ENCODE peak calls at places on chromosome 21, in five cellular contexts. One of them, this sample, is unnamed.

GRCh38 chr21:28714795-28715464 is 277.7 kb downstream of the LTN1 start:
- DNase-seq in BJ: peak; percentile 76
- DNase-seq in stimulated activated CD4-positive, alpha-beta T cell treated with anti-CD3 and anti-CD28 coated beads, Interleukin-4, amount 100 ng/mL, for 48 hours: no peak
- DNase-seq in cerebellum: no peak
- DNase-seq in AG08395: no peak
- DNase-seq in this sample: peak; percentile 44

GRCh38 chr21:33441489-33442477 is 38.0 kb downstream of the TMEM50B start:
- DNase-seq in BJ: peak; percentile 53
- DNase-seq in stimulated activated CD4-positive, alpha-beta T cell treated with anti-CD3 and anti-CD28 coated beads, Interleukin-4, amount 100 ng/mL, for 48 hours: no peak
- DNase-seq in cerebellum: no peak
- DNase-seq in AG08395: peak; percentile 75
- DNase-seq in this sample: no peak

GRCh38 chr21:41752231-41752681 is 14.6 kb downstream of the RIPK4 start:
- DNase-seq in BJ: peak; percentile 55
- DNase-seq in stimulated activated CD4-positive, alpha-beta T cell treated with anti-CD3 and anti-CD28 coated beads, Interleukin-4, amount 100 ng/mL, for 48 hours: no peak
- DNase-seq in cerebellum: no peak
- DNase-seq in AG08395: peak; percentile 90
- DNase-seq in this sample: no peak

GRCh38 chr21:41666641-41667051 is 100.2 kb downstream of the RIPK4 start:
- DNase-seq in BJ: no peak
- DNase-seq in stimulated activated CD4-positive, alpha-beta T cell treated with anti-CD3 and anti-CD28 coated beads, Interleukin-4, amount 100 ng/mL, for 48 hours: no peak
- DNase-seq in cerebellum: no peak
- DNase-seq in AG08395: no peak
- DNase-seq in this sample: no peak

GRCh38 chr21:15809818-15810217 is 80.0 kb downstream of the USP25 start:
- DNase-seq in BJ: no peak
- DNase-seq in stimulated activated CD4-positive, alpha-beta T cell treated with anti-CD3 and anti-CD28 coated beads, Interleukin-4, amount 100 ng/mL, for 48 hours: no peak
- DNase-seq in cerebellum: no peak
- DNase-seq in AG08395: no peak
- DNase-seq in this sample: no peak

GRCh38 chr21:45363921-45364463 is 41.0 kb upstream of the COL18A1 start:
- DNase-seq in BJ: peak; percentile 97
- DNase-seq in stimulated activated CD4-positive, alpha-beta T cell treated with anti-CD3 and anti-CD28 coated beads, Interleukin-4, amount 100 ng/mL, for 48 hours: peak; percentile 32
- DNase-seq in cerebellum: peak; percentile 54
- DNase-seq in AG08395: peak; percentile 95
- DNase-seq in this sample: peak; percentile 94

GRCh38 chr21:35382696-35383095 is 333.6 kb upstream of the RUNX1 start:
- DNase-seq in BJ: no peak
- DNase-seq in stimulated activated CD4-positive, alpha-beta T cell treated with anti-CD3 and anti-CD28 coated beads, Interleukin-4, amount 100 ng/mL, for 48 hours: no peak
- DNase-seq in cerebellum: no peak
- DNase-seq in AG08395: no peak
- DNase-seq in this sample: no peak

GRCh38 chr21:26099610-26100219 is 70.9 kb downstream of the APP start:
- DNase-seq in BJ: peak; percentile 19
- DNase-seq in stimulated activated CD4-positive, alpha-beta T cell treated with anti-CD3 and anti-CD28 coated beads, Interleukin-4, amount 100 ng/mL, for 48 hours: no peak
- DNase-seq in cerebellum: no peak
- DNase-seq in AG08395: peak; percentile 45
- DNase-seq in this sample: no peak

GRCh38 chr21:43716376-43717165 is 2.4 kb upstream of the PDXK start:
- DNase-seq in BJ: no peak
- DNase-seq in stimulated activated CD4-positive, alpha-beta T cell treated with anti-CD3 and anti-CD28 coated beads, Interleukin-4, amount 100 ng/mL, for 48 hours: no peak
- DNase-seq in cerebellum: no peak
- DNase-seq in AG08395: peak; percentile 74
- DNase-seq in this sample: no peak

GRCh38 chr21:45073301-45074047 is 906 bp upstream of the ADARB1 start:
- DNase-seq in BJ: no peak
- DNase-seq in stimulated activated CD4-positive, alpha-beta T cell treated with anti-CD3 and anti-CD28 coated beads, Interleukin-4, amount 100 ng/mL, for 48 hours: no peak
- DNase-seq in cerebellum: no peak
- DNase-seq in AG08395: no peak
- DNase-seq in this sample: no peak

GRCh38 chr21:26946744-26947446 is 20.0 kb downstream of the ADAMTS5 start:
- DNase-seq in BJ: no peak
- DNase-seq in stimulated activated CD4-positive, alpha-beta T cell treated with anti-CD3 and anti-CD28 coated beads, Interleukin-4, amount 100 ng/mL, for 48 hours: no peak
- DNase-seq in cerebellum: no peak
- DNase-seq in AG08395: no peak
- DNase-seq in this sample: no peak

GRCh38 chr21:44337941-44338895 is 972 bp downstream of the CFAP410 start:
- DNase-seq in BJ: no peak
- DNase-seq in stimulated activated CD4-positive, alpha-beta T cell treated with anti-CD3 and anti-CD28 coated beads, Interleukin-4, amount 100 ng/mL, for 48 hours: no peak
- DNase-seq in cerebellum: peak; percentile 72
- DNase-seq in AG08395: peak; percentile 58
- DNase-seq in this sample: peak; percentile 22

This sample was measured in non-pigmented ciliary epithelial cell.